ENCODE peak calls at places on chromosomes 16 and 17, in ten cellular contexts. One of them, this sample, is unnamed.

GRCh38 chr17:17812211-17813054 is 24.4 kb downstream of the SREBF1 start:
- DNase-seq in activated T-helper 1 cell treated with anti-CD3 and anti-CD28 coated beads, Interleukin-12 subunit alpha, Interleukin-12 subunit beta, Interleukin-2, Interleukin-4 antibody, amounts not matched to agents 30 ng/mL and 10 ng/mL and 1 ng/mL, durations not matched to agents 14 hours and 24 hours and 36 hours: peak; percentile 40
- DNase-seq in NCI-H1436: peak; percentile 49
- DNase-seq in left ventricle myocardium superior: peak; percentile 88
- DNase-seq in activated CD8-positive, alpha-beta memory T cell treated with anti-CD3 and anti-CD28 coated beads for 1 hour: peak; percentile 22
- DNase-seq in NCI-H1694 treated with DMSO at 0.1 percent for 48 hours: peak; percentile 33
- DNase-seq in AG08395: peak; percentile 86
- DNase-seq in M059J: peak; percentile 41
- DNase-seq in stimulated activated CD8-positive, alpha-beta memory T cell treated with anti-CD3 and anti-CD28 coated beads, Interleukin-4, amount 100 ng/mL, for 4 hours: peak; percentile 49
- DNase-seq in skeletal muscle cell: no peak
- DNase-seq in this sample: no peak

GRCh38 chr17:49278076-49278475 is 47.5 kb upstream of the PHOSPHO1 start:
- DNase-seq in activated T-helper 1 cell treated with anti-CD3 and anti-CD28 coated beads, Interleukin-12 subunit alpha, Interleukin-12 subunit beta, Interleukin-2, Interleukin-4 antibody, amounts not matched to agents 30 ng/mL and 10 ng/mL and 1 ng/mL, durations not matched to agents 14 hours and 24 hours and 36 hours: no peak
- DNase-seq in NCI-H1436: no peak
- DNase-seq in left ventricle myocardium superior: no peak
- DNase-seq in activated CD8-positive, alpha-beta memory T cell treated with anti-CD3 and anti-CD28 coated beads for 1 hour: no peak
- DNase-seq in NCI-H1694 treated with DMSO at 0.1 percent for 48 hours: no peak
- DNase-seq in AG08395: no peak
- DNase-seq in M059J: no peak
- DNase-seq in stimulated activated CD8-positive, alpha-beta memory T cell treated with anti-CD3 and anti-CD28 coated beads, Interleukin-4, amount 100 ng/mL, for 4 hours: no peak
- DNase-seq in skeletal muscle cell: no peak
- DNase-seq in this sample: no peak

GRCh38 chr17:43855061-43855460 is 8.1 kb downstream of the CD300LG start:
- DNase-seq in activated T-helper 1 cell treated with anti-CD3 and anti-CD28 coated beads, Interleukin-12 subunit alpha, Interleukin-12 subunit beta, Interleukin-2, Interleukin-4 antibody, amounts not matched to agents 30 ng/mL and 10 ng/mL and 1 ng/mL, durations not matched to agents 14 hours and 24 hours and 36 hours: no peak
- DNase-seq in NCI-H1436: no peak
- DNase-seq in left ventricle myocardium superior: no peak
- DNase-seq in activated CD8-positive, alpha-beta memory T cell treated with anti-CD3 and anti-CD28 coated beads for 1 hour: no peak
- DNase-seq in NCI-H1694 treated with DMSO at 0.1 percent for 48 hours: no peak
- DNase-seq in AG08395: no peak
- DNase-seq in M059J: no peak
- DNase-seq in stimulated activated CD8-positive, alpha-beta memory T cell treated with anti-CD3 and anti-CD28 coated beads, Interleukin-4, amount 100 ng/mL, for 4 hours: no peak
- DNase-seq in skeletal muscle cell: no peak
- DNase-seq in this sample: no peak

GRCh38 chr17:63855185-63855584 is 12.7 kb upstream of the SMARCD2 start:
- DNase-seq in activated T-helper 1 cell treated with anti-CD3 and anti-CD28 coated beads, Interleukin-12 subunit alpha, Interleukin-12 subunit beta, Interleukin-2, Interleukin-4 antibody, amounts not matched to agents 30 ng/mL and 10 ng/mL and 1 ng/mL, durations not matched to agents 14 hours and 24 hours and 36 hours: no peak
- DNase-seq in NCI-H1436: no peak
- DNase-seq in left ventricle myocardium superior: no peak
- DNase-seq in activated CD8-positive, alpha-beta memory T cell treated with anti-CD3 and anti-CD28 coated beads for 1 hour: no peak
- DNase-seq in NCI-H1694 treated with DMSO at 0.1 percent for 48 hours: no peak
- DNase-seq in AG08395: no peak
- DNase-seq in M059J: no peak
- DNase-seq in stimulated activated CD8-positive, alpha-beta memory T cell treated with anti-CD3 and anti-CD28 coated beads, Interleukin-4, amount 100 ng/mL, for 4 hours: no peak
- DNase-seq in skeletal muscle cell: no peak
- DNase-seq in this sample: no peak

GRCh38 chr16:8639694-8640093 is 18.2 kb downstream of the METTL22 start:
- DNase-seq in activated T-helper 1 cell treated with anti-CD3 and anti-CD28 coated beads, Interleukin-12 subunit alpha, Interleukin-12 subunit beta, Interleukin-2, Interleukin-4 antibody, amounts not matched to agents 30 ng/mL and 10 ng/mL and 1 ng/mL, durations not matched to agents 14 hours and 24 hours and 36 hours: no peak
- DNase-seq in NCI-H1436: no peak
- DNase-seq in left ventricle myocardium superior: no peak
- DNase-seq in activated CD8-positive, alpha-beta memory T cell treated with anti-CD3 and anti-CD28 coated beads for 1 hour: no peak
- DNase-seq in NCI-H1694 treated with DMSO at 0.1 percent for 48 hours: no peak
- DNase-seq in AG08395: no peak
- DNase-seq in M059J: no peak
- DNase-seq in stimulated activated CD8-positive, alpha-beta memory T cell treated with anti-CD3 and anti-CD28 coated beads, Interleukin-4, amount 100 ng/mL, for 4 hours: no peak
- DNase-seq in skeletal muscle cell: no peak
- DNase-seq in this sample: no peak

GRCh38 chr16:67987460-67988160 is 7.3 kb upstream of the DPEP3 start:
- DNase-seq in activated T-helper 1 cell treated with anti-CD3 and anti-CD28 coated beads, Interleukin-12 subunit alpha, Interleukin-12 subunit beta, Interleukin-2, Interleukin-4 antibody, amounts not matched to agents 30 ng/mL and 10 ng/mL and 1 ng/mL, durations not matched to agents 14 hours and 24 hours and 36 hours: no peak
- DNase-seq in NCI-H1436: no peak
- DNase-seq in left ventricle myocardium superior: no peak
- DNase-seq in activated CD8-positive, alpha-beta memory T cell treated with anti-CD3 and anti-CD28 coated beads for 1 hour: no peak
- DNase-seq in NCI-H1694 treated with DMSO at 0.1 percent for 48 hours: no peak
- DNase-seq in AG08395: no peak
- DNase-seq in M059J: peak; percentile 89
- DNase-seq in stimulated activated CD8-positive, alpha-beta memory T cell treated with anti-CD3 and anti-CD28 coated beads, Interleukin-4, amount 100 ng/mL, for 4 hours: no peak
- DNase-seq in skeletal muscle cell: no peak
- DNase-seq in this sample: no peak

GRCh38 chr16:87924937-87925670 is 11.2 kb downstream of the CA5A start:
- DNase-seq in activated T-helper 1 cell treated with anti-CD3 and anti-CD28 coated beads, Interleukin-12 subunit alpha, Interleukin-12 subunit beta, Interleukin-2, Interleukin-4 antibody, amounts not matched to agents 30 ng/mL and 10 ng/mL and 1 ng/mL, durations not matched to agents 14 hours and 24 hours and 36 hours: no peak
- DNase-seq in NCI-H1436: no peak
- DNase-seq in left ventricle myocardium superior: no peak
- DNase-seq in activated CD8-positive, alpha-beta memory T cell treated with anti-CD3 and anti-CD28 coated beads for 1 hour: no peak
- DNase-seq in NCI-H1694 treated with DMSO at 0.1 percent for 48 hours: peak; percentile 90
- DNase-seq in AG08395: no peak
- DNase-seq in M059J: no peak
- DNase-seq in stimulated activated CD8-positive, alpha-beta memory T cell treated with anti-CD3 and anti-CD28 coated beads, Interleukin-4, amount 100 ng/mL, for 4 hours: no peak
- DNase-seq in skeletal muscle cell: no peak
- DNase-seq in this sample: no peak

GRCh38 chr17:64343833-64344637 is 46.6 kb downstream of the PECAM1 start:
- DNase-seq in activated T-helper 1 cell treated with anti-CD3 and anti-CD28 coated beads, Interleukin-12 subunit alpha, Interleukin-12 subunit beta, Interleukin-2, Interleukin-4 antibody, amounts not matched to agents 30 ng/mL and 10 ng/mL and 1 ng/mL, durations not matched to agents 14 hours and 24 hours and 36 hours: peak; percentile 16
- DNase-seq in NCI-H1436: peak; percentile 85
- DNase-seq in left ventricle myocardium superior: peak; percentile 76
- DNase-seq in activated CD8-positive, alpha-beta memory T cell treated with anti-CD3 and anti-CD28 coated beads for 1 hour: no peak
- DNase-seq in NCI-H1694 treated with DMSO at 0.1 percent for 48 hours: peak; percentile 58
- DNase-seq in AG08395: peak; percentile 45
- DNase-seq in M059J: peak; percentile 87
- DNase-seq in stimulated activated CD8-positive, alpha-beta memory T cell treated with anti-CD3 and anti-CD28 coated beads, Interleukin-4, amount 100 ng/mL, for 4 hours: no peak
- DNase-seq in skeletal muscle cell: no peak
- DNase-seq in this sample: no peak

GRCh38 chr16:19008245-19008644 is 24.5 kb downstream of the TMC7 start:
- DNase-seq in activated T-helper 1 cell treated with anti-CD3 and anti-CD28 coated beads, Interleukin-12 subunit alpha, Interleukin-12 subunit beta, Interleukin-2, Interleukin-4 antibody, amounts not matched to agents 30 ng/mL and 10 ng/mL and 1 ng/mL, durations not matched to agents 14 hours and 24 hours and 36 hours: no peak
- DNase-seq in NCI-H1436: no peak
- DNase-seq in left ventricle myocardium superior: no peak
- DNase-seq in activated CD8-positive, alpha-beta memory T cell treated with anti-CD3 and anti-CD28 coated beads for 1 hour: no peak
- DNase-seq in NCI-H1694 treated with DMSO at 0.1 percent for 48 hours: no peak
- DNase-seq in AG08395: peak; percentile 75
- DNase-seq in M059J: peak; percentile 93
- DNase-seq in stimulated activated CD8-positive, alpha-beta memory T cell treated with anti-CD3 and anti-CD28 coated beads, Interleukin-4, amount 100 ng/mL, for 4 hours: no peak
- DNase-seq in skeletal muscle cell: peak; percentile 59
- DNase-seq in this sample: no peak

GRCh38 chr16:20971420-20971819 is 70.8 kb downstream of the LYRM1 start:
- DNase-seq in activated T-helper 1 cell treated with anti-CD3 and anti-CD28 coated beads, Interleukin-12 subunit alpha, Interleukin-12 subunit beta, Interleukin-2, Interleukin-4 antibody, amounts not matched to agents 30 ng/mL and 10 ng/mL and 1 ng/mL, durations not matched to agents 14 hours and 24 hours and 36 hours: no peak
- DNase-seq in NCI-H1436: no peak
- DNase-seq in left ventricle myocardium superior: no peak
- DNase-seq in activated CD8-positive, alpha-beta memory T cell treated with anti-CD3 and anti-CD28 coated beads for 1 hour: no peak
- DNase-seq in NCI-H1694 treated with DMSO at 0.1 percent for 48 hours: no peak
- DNase-seq in AG08395: no peak
- DNase-seq in M059J: no peak
- DNase-seq in stimulated activated CD8-positive, alpha-beta memory T cell treated with anti-CD3 and anti-CD28 coated beads, Interleukin-4, amount 100 ng/mL, for 4 hours: no peak
- DNase-seq in skeletal muscle cell: no peak
- DNase-seq in this sample: no peak

GRCh38 chr17:40092581-40092980 is 7.8 kb downstream of the NR1D1 start:
- DNase-seq in activated T-helper 1 cell treated with anti-CD3 and anti-CD28 coated beads, Interleukin-12 subunit alpha, Interleukin-12 subunit beta, Interleukin-2, Interleukin-4 antibody, amounts not matched to agents 30 ng/mL and 10 ng/mL and 1 ng/mL, durations not matched to agents 14 hours and 24 hours and 36 hours: no peak
- DNase-seq in NCI-H1436: no peak
- DNase-seq in left ventricle myocardium superior: no peak
- DNase-seq in activated CD8-positive, alpha-beta memory T cell treated with anti-CD3 and anti-CD28 coated beads for 1 hour: no peak
- DNase-seq in NCI-H1694 treated with DMSO at 0.1 percent for 48 hours: peak; percentile 25
- DNase-seq in AG08395: peak; percentile 60
- DNase-seq in M059J: no peak
- DNase-seq in stimulated activated CD8-positive, alpha-beta memory T cell treated with anti-CD3 and anti-CD28 coated beads, Interleukin-4, amount 100 ng/mL, for 4 hours: no peak
- DNase-seq in skeletal muscle cell: no peak
- DNase-seq in this sample: no peak